ENCODE peak calls at places on chromosome 2, in nine cellular contexts. One of them, this sample, is unnamed.

GRCh38 chr2:9941196-9941995 is 10.1 kb upstream of the GRHL1 start:
- DNase-seq in IMR-90: peak
- DNase-seq in spleen: no peak
- DNase-seq in CD8-positive, alpha-beta T cell: no peak
- DNase-seq in body of pancreas: no peak
- DNase-seq in kidney: no peak
- DNase-seq in PC-3: peak
- DNase-seq in right cardiac atrium: no peak
- DNase-seq in tibial artery: no peak
- DNase-seq in this sample: peak

GRCh38 chr2:74690571-74690970 is 36.5 kb downstream of the SEMA4F start:
- DNase-seq in IMR-90: peak
- DNase-seq in spleen: no peak
- DNase-seq in CD8-positive, alpha-beta T cell: no peak
- DNase-seq in body of pancreas: peak
- DNase-seq in kidney: no peak
- DNase-seq in PC-3: peak
- DNase-seq in right cardiac atrium: no peak
- DNase-seq in tibial artery: no peak
- DNase-seq in this sample: no peak

GRCh38 chr2:29455202-29455885 is 340.1 kb downstream of the CLIP4 start:
- DNase-seq in IMR-90: no peak
- DNase-seq in spleen: no peak
- DNase-seq in CD8-positive, alpha-beta T cell: no peak
- DNase-seq in body of pancreas: no peak
- DNase-seq in kidney: no peak
- DNase-seq in PC-3: no peak
- DNase-seq in right cardiac atrium: no peak
- DNase-seq in tibial artery: no peak
- DNase-seq in this sample: no peak

GRCh38 chr2:73985318-73986084 is 791 bp downstream of the TET3 start:
- DNase-seq in IMR-90: no peak
- DNase-seq in spleen: peak
- DNase-seq in CD8-positive, alpha-beta T cell: peak
- DNase-seq in body of pancreas: peak
- DNase-seq in kidney: peak
- DNase-seq in PC-3: peak
- DNase-seq in right cardiac atrium: peak
- DNase-seq in tibial artery: peak
- DNase-seq in this sample: peak

GRCh38 chr2:12715878-12716249 is 872 bp upstream of the TRIB2 start:
- DNase-seq in IMR-90: peak
- DNase-seq in spleen: peak
- DNase-seq in CD8-positive, alpha-beta T cell: peak
- DNase-seq in body of pancreas: peak
- DNase-seq in kidney: peak
- DNase-seq in PC-3: peak
- DNase-seq in right cardiac atrium: peak
- DNase-seq in tibial artery: peak
- DNase-seq in this sample: peak

GRCh38 chr2:38672445-38673364 is 6.8 kb downstream of the GALM start:
- DNase-seq in IMR-90: no peak
- DNase-seq in spleen: no peak
- DNase-seq in CD8-positive, alpha-beta T cell: no peak
- DNase-seq in body of pancreas: no peak
- DNase-seq in kidney: no peak
- DNase-seq in PC-3: no peak
- DNase-seq in right cardiac atrium: no peak
- DNase-seq in tibial artery: peak
- DNase-seq in this sample: no peak

GRCh38 chr2:128797533-128797932 is 478.9 kb upstream of the HS6ST1 start:
- DNase-seq in IMR-90: no peak
- DNase-seq in spleen: no peak
- DNase-seq in CD8-positive, alpha-beta T cell: no peak
- DNase-seq in body of pancreas: no peak
- DNase-seq in kidney: no peak
- DNase-seq in PC-3: no peak
- DNase-seq in right cardiac atrium: no peak
- DNase-seq in tibial artery: no peak
- DNase-seq in this sample: no peak

GRCh38 chr2:73099486-73099885 is 13.3 kb downstream of the RAB11FIP5 start:
- DNase-seq in IMR-90: no peak
- DNase-seq in spleen: peak
- DNase-seq in CD8-positive, alpha-beta T cell: no peak
- DNase-seq in body of pancreas: no peak
- DNase-seq in kidney: no peak
- DNase-seq in PC-3: no peak
- DNase-seq in right cardiac atrium: no peak
- DNase-seq in tibial artery: no peak
- DNase-seq in this sample: no peak

GRCh38 chr2:216584112-216584511 is 49.1 kb upstream of the IGFBP2 start:
- DNase-seq in IMR-90: no peak
- DNase-seq in spleen: no peak
- DNase-seq in CD8-positive, alpha-beta T cell: no peak
- DNase-seq in body of pancreas: no peak
- DNase-seq in kidney: no peak
- DNase-seq in PC-3: no peak
- DNase-seq in right cardiac atrium: no peak
- DNase-seq in tibial artery: no peak
- DNase-seq in this sample: no peak

GRCh38 chr2:41294331-41294730 is 753.5 kb upstream of the PKDCC start:
- DNase-seq in IMR-90: peak
- DNase-seq in spleen: no peak
- DNase-seq in CD8-positive, alpha-beta T cell: no peak
- DNase-seq in body of pancreas: no peak
- DNase-seq in kidney: no peak
- DNase-seq in PC-3: no peak
- DNase-seq in right cardiac atrium: peak
- DNase-seq in tibial artery: no peak
- DNase-seq in this sample: no peak

GRCh38 chr2:109428841-109429710 is 184.7 kb downstream of the SEPTIN10 start:
- DNase-seq in IMR-90: no peak
- DNase-seq in spleen: peak
- DNase-seq in CD8-positive, alpha-beta T cell: no peak
- DNase-seq in body of pancreas: no peak
- DNase-seq in kidney: peak
- DNase-seq in PC-3: no peak
- DNase-seq in right cardiac atrium: no peak
- DNase-seq in tibial artery: no peak
- DNase-seq in this sample: no peak

GRCh38 chr2:229734410-229734809 is 20.1 kb upstream of the DNER start:
- DNase-seq in IMR-90: no peak
- DNase-seq in spleen: no peak
- DNase-seq in CD8-positive, alpha-beta T cell: no peak
- DNase-seq in body of pancreas: no peak
- DNase-seq in kidney: no peak
- DNase-seq in PC-3: no peak
- DNase-seq in right cardiac atrium: no peak
- DNase-seq in tibial artery: no peak
- DNase-seq in this sample: no peak

GRCh38 chr2:170340693-170341068 is 162.7 kb downstream of the MYO3B start:
- DNase-seq in IMR-90: no peak
- DNase-seq in spleen: no peak
- DNase-seq in CD8-positive, alpha-beta T cell: no peak
- DNase-seq in body of pancreas: no peak
- DNase-seq in kidney: no peak
- DNase-seq in PC-3: no peak
- DNase-seq in right cardiac atrium: no peak
- DNase-seq in tibial artery: no peak
- DNase-seq in this sample: no peak

GRCh38 chr2:205848601-205849000 is 166.3 kb downstream of the NRP2 start:
- DNase-seq in IMR-90: peak
- DNase-seq in spleen: no peak
- DNase-seq in CD8-positive, alpha-beta T cell: no peak
- DNase-seq in body of pancreas: no peak
- DNase-seq in kidney: no peak
- DNase-seq in PC-3: no peak
- DNase-seq in right cardiac atrium: no peak
- DNase-seq in tibial artery: no peak
- DNase-seq in this sample: peak

GRCh38 chr2:231597014-231597611 is 4.4 kb downstream of the TEX44 start:
- DNase-seq in IMR-90: no peak
- DNase-seq in spleen: no peak
- DNase-seq in CD8-positive, alpha-beta T cell: no peak
- DNase-seq in body of pancreas: no peak
- DNase-seq in kidney: peak
- DNase-seq in PC-3: no peak
- DNase-seq in right cardiac atrium: peak
- DNase-seq in tibial artery: peak
- DNase-seq in this sample: no peak

GRCh38 chr2:101759162-101759561 is 61.7 kb downstream of the MAP4K4 start:
- DNase-seq in IMR-90: peak
- DNase-seq in spleen: no peak
- DNase-seq in CD8-positive, alpha-beta T cell: no peak
- DNase-seq in body of pancreas: no peak
- DNase-seq in kidney: no peak
- DNase-seq in PC-3: peak
- DNase-seq in right cardiac atrium: no peak
- DNase-seq in tibial artery: no peak
- DNase-seq in this sample: no peak
- H3K27ac ChIP-seq in IMR-90: peak
- H3K27ac ChIP-seq in spleen: no peak
- H3K27ac ChIP-seq in CD8-positive, alpha-beta T cell: no peak
- H3K27ac ChIP-seq in body of pancreas: no peak
- H3K27ac ChIP-seq in kidney: no peak
- H3K27ac ChIP-seq in PC-3: peak
- H3K27ac ChIP-seq in right cardiac atrium: no peak
- H3K27ac ChIP-seq in tibial artery: peak
- H3K27ac ChIP-seq in this sample: no peak

GRCh38 chr2:63698825-63699548 is 110.2 kb downstream of the MDH1 start:
- DNase-seq in IMR-90: peak
- DNase-seq in spleen: no peak
- DNase-seq in CD8-positive, alpha-beta T cell: no peak
- DNase-seq in body of pancreas: peak
- DNase-seq in kidney: peak
- DNase-seq in PC-3: peak
- DNase-seq in right cardiac atrium: peak
- DNase-seq in tibial artery: peak
- DNase-seq in this sample: peak

GRCh38 chr2:63700276-63700675 is 111.5 kb downstream of the MDH1 start:
- DNase-seq in IMR-90: no peak
- DNase-seq in spleen: no peak
- DNase-seq in CD8-positive, alpha-beta T cell: no peak
- DNase-seq in body of pancreas: no peak
- DNase-seq in kidney: no peak
- DNase-seq in PC-3: no peak
- DNase-seq in right cardiac atrium: no peak
- DNase-seq in tibial artery: no peak
- DNase-seq in this sample: no peak

GRCh38 chr2:63701406-63701805 is 112.6 kb downstream of the MDH1 start:
- DNase-seq in IMR-90: no peak
- DNase-seq in spleen: no peak
- DNase-seq in CD8-positive, alpha-beta T cell: no peak
- DNase-seq in body of pancreas: no peak
- DNase-seq in kidney: no peak
- DNase-seq in PC-3: no peak
- DNase-seq in right cardiac atrium: no peak
- DNase-seq in tibial artery: no peak
- DNase-seq in this sample: no peak

GRCh38 chr2:63697160-63697559 is 108.4 kb downstream of the MDH1 start:
- DNase-seq in IMR-90: no peak
- DNase-seq in spleen: no peak
- DNase-seq in CD8-positive, alpha-beta T cell: no peak
- DNase-seq in body of pancreas: no peak
- DNase-seq in kidney: no peak
- DNase-seq in PC-3: no peak
- DNase-seq in right cardiac atrium: no peak
- DNase-seq in tibial artery: no peak
- DNase-seq in this sample: no peak

GRCh38 chr2:63699549-63699839 is 110.7 kb downstream of the MDH1 start:
- DNase-seq in IMR-90: peak
- DNase-seq in spleen: no peak
- DNase-seq in CD8-positive, alpha-beta T cell: no peak
- DNase-seq in body of pancreas: no peak
- DNase-seq in kidney: no peak
- DNase-seq in PC-3: peak
- DNase-seq in right cardiac atrium: no peak
- DNase-seq in tibial artery: no peak
- DNase-seq in this sample: no peak
- H3K27ac ChIP-seq in IMR-90: no peak
- H3K27ac ChIP-seq in spleen: no peak
- H3K27ac ChIP-seq in CD8-positive, alpha-beta T cell: no peak
- H3K27ac ChIP-seq in body of pancreas: no peak
- H3K27ac ChIP-seq in kidney: no peak
- H3K27ac ChIP-seq in PC-3: peak
- H3K27ac ChIP-seq in right cardiac atrium: no peak
- H3K27ac ChIP-seq in tibial artery: peak
- H3K27ac ChIP-seq in this sample: no peak

GRCh38 chr2:45691152-45691551 is 39.7 kb downstream of the PRKCE start:
- DNase-seq in IMR-90: no peak
- DNase-seq in spleen: no peak
- DNase-seq in CD8-positive, alpha-beta T cell: no peak
- DNase-seq in body of pancreas: peak
- DNase-seq in kidney: no peak
- DNase-seq in PC-3: no peak
- DNase-seq in right cardiac atrium: no peak
- DNase-seq in tibial artery: no peak
- DNase-seq in this sample: peak

GRCh38 chr2:45692566-45692965 is 41.1 kb downstream of the PRKCE start:
- DNase-seq in IMR-90: no peak
- DNase-seq in spleen: no peak
- DNase-seq in CD8-positive, alpha-beta T cell: no peak
- DNase-seq in body of pancreas: no peak
- DNase-seq in kidney: no peak
- DNase-seq in PC-3: no peak
- DNase-seq in right cardiac atrium: no peak
- DNase-seq in tibial artery: no peak
- DNase-seq in this sample: no peak

GRCh38 chr2:45688479-45689298 is 37.2 kb downstream of the PRKCE start:
- DNase-seq in IMR-90: peak
- DNase-seq in spleen: no peak
- DNase-seq in CD8-positive, alpha-beta T cell: no peak
- DNase-seq in body of pancreas: no peak
- DNase-seq in kidney: no peak
- DNase-seq in PC-3: no peak
- DNase-seq in right cardiac atrium: no peak
- DNase-seq in tibial artery: no peak
- DNase-seq in this sample: no peak

GRCh38 chr2:45690223-45690622 is 38.7 kb downstream of the PRKCE start:
- DNase-seq in IMR-90: no peak
- DNase-seq in spleen: no peak
- DNase-seq in CD8-positive, alpha-beta T cell: no peak
- DNase-seq in body of pancreas: no peak
- DNase-seq in kidney: no peak
- DNase-seq in PC-3: no peak
- DNase-seq in right cardiac atrium: no peak
- DNase-seq in tibial artery: no peak
- DNase-seq in this sample: peak

GRCh38 chr2:45691600-45691999 is 40.1 kb downstream of the PRKCE start:
- DNase-seq in IMR-90: no peak
- DNase-seq in spleen: no peak
- DNase-seq in CD8-positive, alpha-beta T cell: no peak
- DNase-seq in body of pancreas: peak
- DNase-seq in kidney: no peak
- DNase-seq in PC-3: no peak
- DNase-seq in right cardiac atrium: no peak
- DNase-seq in tibial artery: no peak
- DNase-seq in this sample: no peak
- H3K27ac ChIP-seq in IMR-90: no peak
- H3K27ac ChIP-seq in spleen: no peak
- H3K27ac ChIP-seq in CD8-positive, alpha-beta T cell: no peak
- H3K27ac ChIP-seq in body of pancreas: peak
- H3K27ac ChIP-seq in kidney: peak
- H3K27ac ChIP-seq in PC-3: no peak
- H3K27ac ChIP-seq in right cardiac atrium: no peak
- H3K27ac ChIP-seq in tibial artery: no peak
- H3K27ac ChIP-seq in this sample: no peak

GRCh38 chr2:25316101-25316500 is 25.6 kb downstream of the DNMT3A start:
- DNase-seq in IMR-90: no peak
- DNase-seq in spleen: peak
- DNase-seq in CD8-positive, alpha-beta T cell: no peak
- DNase-seq in body of pancreas: no peak
- DNase-seq in kidney: no peak
- DNase-seq in PC-3: no peak
- DNase-seq in right cardiac atrium: peak
- DNase-seq in tibial artery: no peak
- DNase-seq in this sample: no peak
- H3K27ac ChIP-seq in IMR-90: no peak
- H3K27ac ChIP-seq in spleen: peak
- H3K27ac ChIP-seq in CD8-positive, alpha-beta T cell: no peak
- H3K27ac ChIP-seq in body of pancreas: no peak
- H3K27ac ChIP-seq in kidney: no peak
- H3K27ac ChIP-seq in PC-3: no peak
- H3K27ac ChIP-seq in right cardiac atrium: no peak
- H3K27ac ChIP-seq in tibial artery: no peak
- H3K27ac ChIP-seq in this sample: no peak

This sample was measured in SJCRH30.